ENCODE peak calls at places on chromosomes 2 and 18, in nine cellular contexts. C is cardiac muscle cell, P is mesendoderm, N is tibial artery, B is RWPE2, T is astrocyte of the cerebellum, F is bronchial epithelial cell, H is thoracic aorta, U is stomach. R is an unnamed sample.

GRCh38 chr2:22056621-22057132 is 932.9 kb downstream of the TDRD15 start:
- DNase-seq in H (no peak), C (no peak), F (no peak), N (no peak), U (no peak), B (no peak), P (no peak), T (no peak), R (no peak)

GRCh38 chr2:233817995-233818638 is 36.2 kb downstream of the HJURP start:
- DNase-seq in N (peak), T (no peak), F (no peak), P (no peak), U (peak), H (no peak), B (peak), C (no peak), R (no peak)

GRCh38 chr2:130807659-130808385 is 28.9 kb upstream of the ARHGEF4 start:
- DNase-seq in N (no peak), H (no peak), P (no peak), U (no peak), C (no peak), T (no peak), F (peak), B (peak), R (peak)

GRCh38 chr2:1647417-1648240 is 96.7 kb downstream of the PXDN start:
- DNase-seq in N (no peak), B (no peak), C (no peak), H (no peak), T (no peak), U (no peak), P (no peak), F (no peak), R (no peak)

GRCh38 chr18:10400534-10400933 is 53.9 kb upstream of the APCDD1 start:
- DNase-seq in F (no peak), C (no peak), B (no peak), H (no peak), P (no peak), T (no peak), N (no peak), U (no peak), R (no peak)

GRCh38 chr2:190717306-190717705 is 68.4 kb downstream of the NAB1 start:
- DNase-seq in U (no peak), N (no peak), B (no peak), P (no peak), T (no peak), C (no peak), H (no peak), F (no peak), R (no peak)

GRCh38 chr2:237601453-237602116 is 11.1 kb upstream of the RAB17 start:
- DNase-seq in P (peak), C (peak), N (no peak), U (no peak), F (no peak), B (no peak), T (no peak), H (no peak), R (no peak)

GRCh38 chr2:64737547-64737946 is 83.8 kb upstream of the SERTAD2 start:
- DNase-seq in F (no peak), T (no peak), B (no peak), U (no peak), C (no peak), H (no peak), P (no peak), N (no peak), R (no peak)

GRCh38 chr18:63342206-63342605 is 22.6 kb upstream of the BCL2 start:
- DNase-seq in C (peak), T (no peak), H (no peak), P (peak), B (no peak), F (peak), N (no peak), U (no peak), R (no peak)

GRCh38 chr2:46984642-46985476 is 69.3 kb upstream of the MCFD2 start:
- DNase-seq in H (peak), C (no peak), U (no peak), N (peak), T (peak), P (peak), F (peak), B (no peak), R (peak)

GRCh38 chr2:111161971-111162370 is 41.3 kb downstream of the BCL2L11 start:
- DNase-seq in B (no peak), H (no peak), F (no peak), C (no peak), P (no peak), U (peak), N (peak), T (no peak), R (no peak)

GRCh38 chr2:44753552-44754285 is 187.8 kb upstream of the SIX3 start:
- DNase-seq in T (peak), P (no peak), H (no peak), F (no peak), N (no peak), C (no peak), B (no peak), U (no peak), R (no peak)

GRCh38 chr2:2172516-2172915 is 158.6 kb downstream of the MYT1L start:
- DNase-seq in N (no peak), H (no peak), U (no peak), T (no peak), P (no peak), F (no peak), B (no peak), C (no peak), R (peak)

GRCh38 chr18:45250479-45250878 is 364.8 kb upstream of the SLC14A2 start:
- DNase-seq in P (no peak), B (no peak), C (no peak), T (no peak), H (no peak), U (no peak), N (peak), F (no peak), R (no peak)

GRCh38 chr2:147553743-147554142 is 291.1 kb upstream of the ACVR2A start:
- DNase-seq in H (no peak), T (no peak), B (no peak), P (no peak), C (peak), N (no peak), U (no peak), F (no peak), R (no peak)

GRCh38 chr2:110104025-110104771 is 11.4 kb downstream of the MALL start:
- DNase-seq in C (no peak), H (no peak), P (no peak), T (peak), F (peak), B (no peak), N (no peak), U (no peak), R (no peak)

GRCh38 chr2:169065864-169066507 is 3.4 kb upstream of the DHRS9 start:
- DNase-seq in H (no peak), P (no peak), B (no peak), N (no peak), F (no peak), C (no peak), U (no peak), T (no peak), R (no peak)

GRCh38 chr18:62670573-62670972 is 44.8 kb upstream of the PHLPP1 start:
- DNase-seq in U (no peak), F (no peak), T (no peak), B (no peak), P (no peak), H (no peak), C (no peak), N (no peak), R (no peak)

GRCh38 chr2:194486316-194486715 is 1170.7 kb upstream of the SLC39A10 start:
- DNase-seq in H (no peak), N (no peak), B (no peak), U (no peak), F (no peak), C (no peak), P (no peak), T (no peak), R (no peak)

GRCh38 chr2:199581935-199582336 is 124.2 kb upstream of the SATB2 start:
- DNase-seq in U (no peak), B (no peak), C (peak), N (no peak), F (no peak), H (no peak), P (peak), T (no peak), R (no peak)

GRCh38 chr2:42342061-42342794 is 18.8 kb downstream of the COX7A2L start:
- DNase-seq in P (peak), U (no peak), N (peak), T (peak), C (no peak), H (peak), B (no peak), F (peak), R (peak)

GRCh38 chr2:56372071-56372656 is 188.4 kb downstream of the CCDC85A start:
- DNase-seq in T (no peak), P (no peak), U (no peak), H (no peak), B (no peak), F (peak), N (no peak), C (no peak), R (no peak)

GRCh38 chr18:43314931-43315330 is 37.6 kb upstream of the SYT4 start:
- DNase-seq in B (no peak), N (no peak), U (no peak), C (no peak), T (no peak), H (no peak), P (peak), F (peak), R (no peak)

GRCh38 chr2:68857855-68858456 is 13.2 kb downstream of the BMP10 start:
- DNase-seq in P (no peak), H (no peak), N (no peak), T (no peak), C (no peak), U (no peak), F (peak), B (no peak), R (no peak)

DNA sequence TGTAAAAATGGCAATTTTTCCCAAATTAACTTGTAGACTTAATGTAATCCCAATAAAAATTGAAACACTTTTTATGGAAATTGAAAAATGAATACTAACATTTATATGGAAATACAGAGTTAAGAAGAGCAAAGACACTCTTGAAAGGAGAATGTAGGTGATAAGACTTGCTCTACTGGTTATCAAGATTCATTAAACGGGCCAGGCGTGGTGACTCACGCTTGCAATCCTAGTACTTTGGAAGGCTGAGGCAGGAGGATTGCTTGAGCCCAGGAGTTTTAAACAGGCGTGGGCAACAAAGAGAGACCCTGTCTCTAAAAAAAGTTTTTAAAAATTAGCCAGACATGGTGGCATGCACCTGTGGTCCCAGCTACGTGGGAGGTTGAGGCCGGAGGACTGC is 29.5 kb upstream of the ZNF396 start:
- DNase-seq in B (no peak), H (no peak), F (peak), N (no peak), T (no peak), C (no peak), P (peak), U (no peak), R (no peak)
- H3K4me3 ChIP-seq in B (no peak), H (no peak), F (no peak), N (no peak), T (no peak), C (no peak), P (no peak), U (no peak), R (no peak)

DNA sequence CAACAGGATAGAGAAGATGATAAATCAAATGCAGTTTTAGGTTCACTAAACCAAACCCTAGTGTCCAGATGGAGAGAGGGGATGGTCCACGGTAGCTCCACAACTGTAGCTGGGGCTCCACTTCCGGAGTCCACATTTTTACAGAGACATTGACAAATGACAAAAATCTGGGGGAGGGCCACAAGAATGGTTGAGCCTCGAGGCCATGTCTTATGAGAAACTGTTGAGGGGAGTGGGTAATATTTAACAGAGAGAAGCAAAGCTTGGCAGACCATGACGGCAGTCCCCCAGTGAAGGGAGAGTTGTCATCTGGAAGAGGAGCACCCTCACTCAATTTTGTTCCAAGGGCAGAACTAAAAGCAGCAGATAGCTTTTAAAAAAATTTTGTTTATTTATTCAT is 17.6 kb upstream of the EPHA4 start:
- DNase-seq in F (no peak), P (no peak), N (no peak), U (no peak), B (no peak), H (no peak), T (no peak), C (no peak), R (no peak)
- H3K4me3 ChIP-seq in F (no peak), P (no peak), N (no peak), U (no peak), B (no peak), H (no peak), T (no peak), C (no peak), R (no peak)

GRCh38 chr2:54755641-54756326 is 32.3 kb downstream of the EML6 start:
- DNase-seq in C (no peak), P (no peak), F (no peak), T (no peak), B (no peak), H (no peak), N (no peak), U (no peak), R (no peak)
- H3K4me3 ChIP-seq in C (no peak), P (no peak), F (no peak), T (no peak), B (no peak), H (no peak), N (no peak), U (no peak), R (no peak)

GRCh38 chr2:226797289-226797988 is 2.2 kb downstream of the IRS1 start:
- DNase-seq in P (no peak), U (peak), B (peak), C (no peak), T (no peak), N (no peak), F (no peak), H (no peak), R (peak)
- H3K4me3 ChIP-seq in P (no peak), U (peak), B (peak), C (peak), T (peak), N (peak), F (no peak), H (no peak), R (no peak)

GRCh38 chr2:9101763-9102425 is 98.4 kb upstream of the MBOAT2 start:
- DNase-seq in P (peak), F (no peak), N (no peak), B (no peak), T (no peak), C (no peak), U (no peak), H (no peak), R (no peak)

GRCh38 chr2:9103663-9104277 is 100.3 kb upstream of the MBOAT2 start:
- DNase-seq in P (peak), N (no peak), T (no peak), C (no peak), H (no peak), F (peak), B (no peak), U (no peak), R (no peak)

GRCh38 chr2:9100080-9100876 is 96.8 kb upstream of the MBOAT2 start:
- DNase-seq in C (no peak), T (no peak), B (no peak), U (no peak), F (no peak), P (no peak), N (no peak), H (no peak), R (peak)

GRCh38 chr2:9105601-9106337 is 100.8 kb upstream of the ASAP2 start:
- DNase-seq in N (no peak), U (no peak), F (no peak), H (no peak), T (no peak), P (no peak), C (no peak), B (no peak), R (no peak)

GRCh38 chr2:9102861-9103662 is 99.6 kb upstream of the MBOAT2 start:
- DNase-seq in B (no peak), N (no peak), T (no peak), F (peak), C (peak), H (no peak), P (peak), U (peak), R (no peak)
- H3K4me3 ChIP-seq in B (no peak), N (no peak), T (no peak), F (no peak), C (no peak), H (no peak), P (no peak), U (no peak), R (no peak)

DNA sequence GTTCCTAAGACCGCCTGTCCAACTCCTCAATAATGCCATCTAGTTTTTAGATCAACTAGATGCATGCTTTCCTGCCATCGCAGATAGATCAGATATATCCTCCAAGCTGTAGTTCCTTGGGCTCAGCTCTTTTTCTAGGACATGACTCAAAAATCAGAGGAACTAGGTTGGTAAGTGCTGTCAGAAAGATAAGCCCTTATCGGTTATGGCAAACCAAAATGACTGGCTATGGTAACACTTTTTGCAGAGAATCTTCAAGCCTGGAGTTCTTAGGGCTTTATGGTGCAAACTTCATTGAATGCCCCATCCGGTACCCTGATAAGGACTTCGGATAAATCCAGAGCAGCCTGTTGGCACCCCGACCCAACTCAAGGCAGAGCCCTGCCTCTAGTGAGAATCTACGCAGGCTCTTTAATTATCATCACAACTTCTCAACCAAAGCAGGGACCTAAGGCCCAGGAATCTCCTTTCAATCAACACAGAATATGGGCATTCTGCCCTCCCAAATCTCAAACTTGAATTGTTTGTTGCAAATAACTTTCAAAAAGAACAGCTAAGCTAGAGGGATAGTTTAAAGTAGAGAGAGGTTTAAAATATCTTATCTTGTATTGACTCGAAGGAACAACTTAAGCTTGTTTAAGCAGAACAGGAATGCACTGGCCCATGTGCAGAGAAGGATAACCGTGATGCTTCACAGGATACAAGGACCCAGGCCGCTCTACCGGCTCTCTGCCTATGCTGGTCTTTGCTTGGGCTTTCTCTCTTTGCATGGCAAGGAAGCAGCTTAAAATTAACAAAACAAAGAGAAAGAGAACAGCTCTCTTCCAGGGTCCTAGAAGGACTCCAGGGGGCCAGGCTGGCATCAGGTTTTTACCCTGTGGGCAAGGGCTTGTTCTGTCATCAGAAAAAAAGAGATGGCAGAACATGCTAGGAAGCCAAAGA is 3.4 kb upstream of the CYP1B1 start:
- DNase-seq in N (no peak), U (no peak), H (no peak), T (no peak), P (peak), C (no peak), F (no peak), B (no peak), R (no peak)
- H3K4me3 ChIP-seq in N (no peak), U (no peak), H (no peak), T (no peak), P (no peak), C (no peak), F (no peak), B (no peak), R (no peak)

GRCh38 chr18:12279781-12280531 is 25.8 kb downstream of the CIDEA start:
- DNase-seq in C (no peak), P (no peak), F (no peak), T (no peak), U (no peak), H (no peak), B (no peak), N (no peak), R (no peak)
- H3K4me3 ChIP-seq in C (no peak), P (no peak), F (no peak), T (no peak), U (peak), H (peak), B (no peak), N (peak), R (no peak)

DNA sequence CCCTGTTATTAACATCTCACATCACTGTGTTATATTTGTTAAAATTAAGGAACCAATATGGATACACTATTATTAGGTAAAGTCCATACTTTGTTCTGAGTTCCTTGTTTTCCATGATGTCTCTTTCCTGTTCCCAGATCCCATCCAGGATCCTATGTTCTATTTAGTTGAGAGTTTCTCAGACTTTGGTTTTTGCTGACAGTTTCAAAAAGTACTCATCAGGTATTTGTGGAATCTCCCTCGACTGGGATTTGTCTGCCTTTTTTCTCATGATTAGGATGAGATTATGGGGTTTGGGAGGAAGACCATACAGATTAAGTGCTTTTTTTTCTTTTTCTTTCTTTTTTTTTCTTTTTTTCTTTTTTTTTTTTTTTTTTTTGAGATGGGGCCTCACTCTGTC is 39.4 kb upstream of the ITM2C start:
- DNase-seq in H (no peak), P (no peak), U (no peak), N (no peak), T (no peak), F (no peak), B (no peak), C (no peak), R (no peak)
- H3K4me3 ChIP-seq in H (no peak), P (no peak), U (no peak), N (no peak), T (no peak), F (no peak), B (no peak), C (no peak), R (no peak)

DNA sequence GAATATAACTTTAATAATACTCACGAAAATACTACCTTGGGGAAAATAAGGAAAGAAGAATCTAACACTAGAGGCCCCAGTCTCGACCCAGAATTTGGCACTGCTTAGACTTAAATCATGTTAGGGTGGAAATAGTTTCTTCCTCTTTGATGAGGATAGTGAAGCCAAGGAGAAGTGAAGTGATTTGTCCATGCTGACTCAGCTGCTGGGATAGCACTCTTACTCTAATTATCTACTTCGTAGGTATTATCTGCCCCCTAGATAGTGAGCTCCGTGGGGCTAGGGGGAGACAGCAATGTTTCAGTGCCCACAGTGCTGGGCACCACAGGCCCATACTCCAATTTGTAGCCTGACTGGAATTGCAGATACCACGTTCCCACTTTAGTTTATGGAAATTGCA is 2.6 kb downstream of the KCTD1 start:
- DNase-seq in U (no peak), N (no peak), B (no peak), F (peak), H (no peak), T (no peak), C (no peak), P (no peak), R (no peak)
- H3K4me3 ChIP-seq in U (no peak), N (no peak), B (peak), F (peak), H (no peak), T (peak), C (peak), P (no peak), R (no peak)